ENCODE peak calls at places on chromosomes 12 and 14, in seven cellular contexts. S is MM.1S, C is stomach, G is left ventricle myocardium inferior, D is adrenal gland, P is A549, V is OCI-LY7. I is an unnamed sample.

GRCh38 chr12:3747976-3748619 is 4.8 kb downstream of the CRACR2A start:
- DNase-seq in D (no peak), V (no peak), C (no peak), S (no peak), P (no peak), G (no peak), I (no peak)

GRCh38 chr14:57866199-57866755 is 385 bp upstream of the SLC35F4 start:
- DNase-seq in S (no peak), D (no peak), C (no peak), P (no peak), V (no peak), G (no peak), I (no peak)

GRCh38 chr12:75322464-75322863 is 7.7 kb downstream of the CAPS2 start:
- DNase-seq in S (no peak), P (no peak), V (no peak), C (no peak), D (no peak), G (no peak), I (no peak)

GRCh38 chr14:61320806-61321384 is 484 bp upstream of the PRKCH start:
- DNase-seq in G (no peak), C (no peak), S (no peak), P (no peak), V (no peak), D (no peak), I (no peak)

GRCh38 chr14:29681308-29681707 is 246.3 kb downstream of the PRKD1 start:
- DNase-seq in V (no peak), G (no peak), S (no peak), C (no peak), D (no peak), P (no peak), I (no peak)

GRCh38 chr12:122870867-122871664 is 24.9 kb downstream of the VPS37B start:
- DNase-seq in G (no peak), C (peak; percentile 73), S (no peak), D (peak; percentile 70), P (no peak), V (no peak), I (no peak)

GRCh38 chr14:55843718-55844403 is 263.9 kb downstream of the KTN1 start:
- DNase-seq in D (no peak), S (no peak), C (no peak), G (no peak), P (no peak), V (no peak), I (no peak)

GRCh38 chr12:7060353-7060954 is at the start of gene C1S:
- DNase-seq in V (no peak), G (peak; percentile 62), D (peak; percentile 82), P (peak; percentile 95), S (no peak), C (peak; percentile 39), I (peak; percentile 94)

GRCh38 chr14:58772814-58773620 is 135.3 kb downstream of the DACT1 start:
- DNase-seq in G (no peak), V (no peak), S (no peak), P (no peak), C (no peak), D (no peak), I (no peak)

GRCh38 chr12:57629897-57630471 is 3.0 kb downstream of the B4GALNT1 start:
- DNase-seq in D (peak; percentile 17), G (no peak), V (no peak), P (no peak), S (no peak), C (no peak), I (no peak)

GRCh38 chr12:89731614-89732013 is 23.0 kb upstream of the ATP2B1 start:
- DNase-seq in G (no peak), P (no peak), C (no peak), V (no peak), D (peak; percentile 40), S (no peak), I (peak; percentile 50)

GRCh38 chr12:104578453-104578852 is 121.7 kb downstream of the CHST11 start:
- DNase-seq in V (no peak), C (no peak), P (peak; percentile 63), S (no peak), G (no peak), D (peak; percentile 57), I (no peak)

GRCh38 chr12:104864668-104865067 is 93.4 kb downstream of the SLC41A2 start:
- DNase-seq in G (no peak), D (no peak), V (no peak), P (no peak), C (no peak), S (no peak), I (no peak)

GRCh38 chr14:30921305-30921704 is 46.9 kb downstream of the COCH start:
- DNase-seq in G (no peak), S (no peak), C (no peak), D (no peak), V (peak; percentile 61), P (no peak), I (no peak)

GRCh38 chr14:90087433-90087832 is 25.6 kb downstream of the KCNK13 start:
- DNase-seq in G (peak; percentile 19), D (peak; percentile 87), S (no peak), P (peak; percentile 50), C (no peak), V (no peak), I (peak; percentile 72)

GRCh38 chr14:94483729-94484275 is 7.8 kb upstream of the SERPINA9 start:
- DNase-seq in C (no peak), D (no peak), S (no peak), P (no peak), V (no peak), G (no peak), I (no peak)

GRCh38 chr12:113831016-113831415 is 135.1 kb downstream of the RBM19 start:
- DNase-seq in V (no peak), D (no peak), G (no peak), C (no peak), S (no peak), P (no peak), I (no peak)

GRCh38 chr14:59126714-59127436 is 61.6 kb upstream of the DAAM1 start:
- DNase-seq in V (peak; percentile 83), D (peak; percentile 40), G (no peak), P (peak; percentile 68), C (no peak), S (peak; percentile 21), I (no peak)

GRCh38 chr14:69005432-69006148 is 26.5 kb upstream of the ACTN1 start:
- DNase-seq in C (peak; percentile 55), D (peak; percentile 84), G (peak; percentile 22), V (no peak), P (peak; percentile 70), S (no peak), I (peak; percentile 84)

GRCh38 chr14:68135566-68135965 is 316.0 kb downstream of the RAD51B start:
- DNase-seq in S (no peak), G (no peak), P (no peak), D (no peak), C (no peak), V (no peak), I (no peak)

GRCh38 chr14:87097021-87097420 is 896.0 kb downstream of the GALC start:
- DNase-seq in S (no peak), P (no peak), D (no peak), C (no peak), G (no peak), V (no peak), I (no peak)

GRCh38 chr12:54605138-54605970 is 16.9 kb upstream of the PPP1R1A start:
- DNase-seq in G (no peak), P (no peak), S (no peak), D (no peak), C (no peak), V (no peak), I (peak; percentile 12)

GRCh38 chr14:71574976-71575375 is 357.3 kb upstream of the RGS6 start:
- DNase-seq in P (peak; percentile 58), S (no peak), V (no peak), C (no peak), G (no peak), D (no peak), I (no peak)
- H3K4me3 ChIP-seq in P (no peak overlapping the region), S (no peak overlapping the region), V (no peak overlapping the region), C (no peak overlapping the region), G (no peak overlapping the region), D (no peak overlapping the region), I (no peak overlapping the region)

GRCh38 chr14:52076334-52076733 is 7.5 kb upstream of the NID2 start:
- DNase-seq in V (no peak), G (no peak), D (peak; percentile 51), C (no peak), S (no peak), P (no peak), I (peak; percentile 92)

GRCh38 chr14:52071675-52072074 is 2.8 kb upstream of the NID2 start:
- DNase-seq in S (no peak), P (no peak), G (no peak), C (no peak), D (no peak), V (no peak), I (no peak)

GRCh38 chr14:52072266-52072780 is 3.5 kb upstream of the NID2 start:
- DNase-seq in G (no peak), S (no peak), C (no peak), D (no peak), V (no peak), P (no peak), I (no peak)

GRCh38 chr14:52075371-52075770 is 6.5 kb upstream of the NID2 start:
- DNase-seq in D (no peak), S (no peak), P (no peak), V (no peak), C (no peak), G (no peak), I (no peak)

GRCh38 chr14:52073251-52073650 is 4.4 kb upstream of the NID2 start:
- DNase-seq in S (no peak), C (no peak), D (no peak), P (no peak), G (no peak), V (no peak), I (no peak)
- H3K4me1 ChIP-seq in S (no peaks in the 10 kb centered on the region), C (no peaks in the 10 kb centered on the region), D (peaks cover 19% of the 10 kb centered on the region), P (peaks cover 5% of the 10 kb centered on the region), G (peaks cover 66% of the 10 kb centered on the region), V (no peaks in the 10 kb centered on the region), I (no peaks in the 10 kb centered on the region)

GRCh38 chr14:76810525-76810924 is 2.2 kb downstream of the ANGEL1 start:
- DNase-seq in V (no peak), G (no peak), S (no peak), C (no peak), D (no peak), P (no peak), I (no peak)

GRCh38 chr14:76812422-76813383 is at the start of gene ANGEL1:
- DNase-seq in V (peak; percentile 98), S (peak; percentile 89), D (peak; percentile 97), C (peak; percentile 98), P (peak; percentile 96), G (peak; percentile 97), I (peak; percentile 97)

GRCh38 chr14:76811561-76811960 is 1.1 kb downstream of the ANGEL1 start:
- DNase-seq in V (no peak), C (no peak), P (no peak), G (no peak), S (no peak), D (no peak), I (no peak)

GRCh38 chr14:76812093-76812421 is 625 bp downstream of the ANGEL1 start:
- DNase-seq in V (peak; percentile 49), D (no peak), C (no peak), S (peak; percentile 27), P (no peak), G (no peak), I (no peak)

GRCh38 chr14:76810953-76811400 is 1.7 kb downstream of the ANGEL1 start:
- DNase-seq in C (no peak), V (peak; percentile 56), G (no peak), S (peak; percentile 36), D (peak; percentile 46), P (peak; percentile 37), I (no peak)
- TF ChIP-seq CTCF in C (no peak), V (peak; percentile 82), G (peak; percentile 63), S (peak; percentile 47), D (peak; percentile 50), P (peak; percentile 49), I (peak; percentile 32)

GRCh38 chr14:73784988-73785313 is 66.7 kb upstream of the PTGR2 start:
- DNase-seq in S (no peak), G (no peak), C (no peak), P (no peak), D (no peak), V (no peak), I (no peak)
- H3K4me3 ChIP-seq in S (no peak overlapping the region), G (peak overlapping the region; percentile 80), C (peak overlapping the region; percentile 64), P (peak overlapping the region; percentile 79), D (no peak overlapping the region), V (peak overlapping the region; percentile 72), I (peak overlapping the region; percentile 66)